ENCODE peak calls at places on chromosomes 7 and 10, in seven cellular contexts. One of them, this sample, is unnamed.

GRCh38 chr10:75208177-75208576 is 2.4 kb upstream of the VDAC2 start:
- DNase-seq in HepG2: no peak
- DNase-seq in H1: no peak
- DNase-seq in T47D: no peak
- DNase-seq in HCT116: no peak
- DNase-seq in SK-N-SH: no peak
- DNase-seq in GM12878: no peak
- DNase-seq in this sample: peak

GRCh38 chr7:33754933-33755928 is 150.1 kb upstream of the BMPER start:
- DNase-seq in SK-N-SH: peak
- DNase-seq in H1: no peak
- DNase-seq in GM12878: no peak
- DNase-seq in HCT116: no peak
- DNase-seq in T47D: no peak
- DNase-seq in HepG2: no peak
- DNase-seq in this sample: no peak

GRCh38 chr7:140621326-140622035 is 19.1 kb downstream of the DENND2A start:
- DNase-seq in HepG2: no peak
- DNase-seq in HCT116: no peak
- DNase-seq in SK-N-SH: no peak
- DNase-seq in GM12878: no peak
- DNase-seq in H1: no peak
- DNase-seq in T47D: no peak
- DNase-seq in this sample: no peak

GRCh38 chr10:116444527-116445142 is 17.0 kb downstream of the PNLIPRP3 start:
- DNase-seq in H1: no peak
- DNase-seq in T47D: peak
- DNase-seq in GM12878: peak
- DNase-seq in HepG2: peak
- DNase-seq in SK-N-SH: peak
- DNase-seq in HCT116: peak
- DNase-seq in this sample: peak

GRCh38 chr10:126468876-126469643 is 80.8 kb upstream of the ADAM12 start:
- DNase-seq in HCT116: no peak
- DNase-seq in HepG2: no peak
- DNase-seq in H1: no peak
- DNase-seq in SK-N-SH: no peak
- DNase-seq in T47D: no peak
- DNase-seq in GM12878: no peak
- DNase-seq in this sample: no peak

GRCh38 chr10:44864042-44864436 is 47.1 kb upstream of the TMEM72 start:
- DNase-seq in SK-N-SH: no peak
- DNase-seq in HCT116: no peak
- DNase-seq in HepG2: no peak
- DNase-seq in H1: peak
- DNase-seq in GM12878: no peak
- DNase-seq in T47D: peak
- DNase-seq in this sample: no peak

GRCh38 chr10:49613882-49614241 is at the start of gene CHAT:
- DNase-seq in SK-N-SH: no peak
- DNase-seq in T47D: no peak
- DNase-seq in GM12878: no peak
- DNase-seq in HCT116: no peak
- DNase-seq in H1: peak
- DNase-seq in HepG2: no peak
- DNase-seq in this sample: no peak

GRCh38 chr7:47269466-47269836 is 312.5 kb downstream of the TNS3 start:
- DNase-seq in GM12878: no peak
- DNase-seq in T47D: no peak
- DNase-seq in SK-N-SH: no peak
- DNase-seq in H1: no peak
- DNase-seq in HCT116: no peak
- DNase-seq in HepG2: no peak
- DNase-seq in this sample: no peak

GRCh38 chr7:30147223-30147622 is 12.4 kb downstream of the MTURN start:
- DNase-seq in HCT116: no peak
- DNase-seq in HepG2: no peak
- DNase-seq in GM12878: no peak
- DNase-seq in H1: no peak
- DNase-seq in T47D: no peak
- DNase-seq in SK-N-SH: no peak
- DNase-seq in this sample: no peak

GRCh38 chr10:23201837-23202236 is 9.7 kb downstream of the PTF1A start:
- DNase-seq in T47D: no peak
- DNase-seq in HepG2: no peak
- DNase-seq in H1: no peak
- DNase-seq in HCT116: no peak
- DNase-seq in SK-N-SH: no peak
- DNase-seq in GM12878: no peak
- DNase-seq in this sample: no peak

GRCh38 chr7:156496491-156497264 is 143.9 kb upstream of the RNF32 start:
- DNase-seq in T47D: no peak
- DNase-seq in HepG2: peak
- DNase-seq in H1: no peak
- DNase-seq in GM12878: no peak
- DNase-seq in SK-N-SH: no peak
- DNase-seq in HCT116: no peak
- DNase-seq in this sample: no peak

GRCh38 chr7:83326223-83326622 is 163.5 kb upstream of the PCLO start:
- DNase-seq in HepG2: no peak
- DNase-seq in SK-N-SH: no peak
- DNase-seq in GM12878: no peak
- DNase-seq in H1: no peak
- DNase-seq in T47D: no peak
- DNase-seq in HCT116: no peak
- DNase-seq in this sample: no peak

GRCh38 chr7:1055084-1055450 is 10.7 kb downstream of the GPR146 start:
- DNase-seq in SK-N-SH: peak
- DNase-seq in HCT116: no peak
- DNase-seq in HepG2: no peak
- DNase-seq in H1: no peak
- DNase-seq in T47D: no peak
- DNase-seq in GM12878: no peak
- DNase-seq in this sample: peak

GRCh38 chr10:49619613-49620012 is 5.8 kb downstream of the CHAT start:
- DNase-seq in GM12878: no peak
- DNase-seq in T47D: no peak
- DNase-seq in H1: no peak
- DNase-seq in HCT116: no peak
- DNase-seq in SK-N-SH: no peak
- DNase-seq in HepG2: no peak
- DNase-seq in this sample: peak

GRCh38 chr7:143147070-143147469 is 15.2 kb downstream of the PIP start:
- DNase-seq in T47D: peak
- DNase-seq in HCT116: no peak
- DNase-seq in GM12878: no peak
- DNase-seq in H1: no peak
- DNase-seq in HepG2: no peak
- DNase-seq in SK-N-SH: no peak
- DNase-seq in this sample: no peak

GRCh38 chr7:30804078-30804661 is 33.0 kb downstream of the MINDY4 start:
- DNase-seq in GM12878: no peak
- DNase-seq in HepG2: no peak
- DNase-seq in H1: no peak
- DNase-seq in SK-N-SH: no peak
- DNase-seq in HCT116: no peak
- DNase-seq in T47D: peak
- DNase-seq in this sample: no peak

GRCh38 chr7:65233409-65234034 is 140.1 kb upstream of the ZNF92 start:
- DNase-seq in T47D: no peak
- DNase-seq in H1: no peak
- DNase-seq in HepG2: no peak
- DNase-seq in SK-N-SH: no peak
- DNase-seq in GM12878: no peak
- DNase-seq in HCT116: no peak
- DNase-seq in this sample: no peak

GRCh38 chr7:100583132-100584045 is 2.5 kb downstream of the LRCH4 start:
- DNase-seq in HepG2: no peak
- DNase-seq in T47D: peak
- DNase-seq in SK-N-SH: no peak
- DNase-seq in H1: no peak
- DNase-seq in HCT116: no peak
- DNase-seq in GM12878: peak
- DNase-seq in this sample: no peak

GRCh38 chr7:83365746-83366145 is 203.1 kb upstream of the PCLO start:
- DNase-seq in GM12878: no peak
- DNase-seq in HepG2: no peak
- DNase-seq in H1: no peak
- DNase-seq in T47D: no peak
- DNase-seq in HCT116: no peak
- DNase-seq in SK-N-SH: peak
- DNase-seq in this sample: no peak

GRCh38 chr10:26698909-26699308 is 1.4 kb downstream of the PDSS1 start:
- DNase-seq in GM12878: no peak
- DNase-seq in HepG2: no peak
- DNase-seq in SK-N-SH: no peak
- DNase-seq in HCT116: no peak
- DNase-seq in H1: no peak
- DNase-seq in T47D: no peak
- DNase-seq in this sample: no peak

GRCh38 chr7:2152646-2153045 is 80.1 kb downstream of the MAD1L1 start:
- DNase-seq in GM12878: no peak
- DNase-seq in H1: no peak
- DNase-seq in SK-N-SH: no peak
- DNase-seq in T47D: no peak
- DNase-seq in HCT116: no peak
- DNase-seq in HepG2: no peak
- DNase-seq in this sample: no peak

GRCh38 chr7:132548489-132549078 is 27.7 kb downstream of the PLXNA4 start:
- DNase-seq in GM12878: no peak
- DNase-seq in HCT116: no peak
- DNase-seq in HepG2: no peak
- DNase-seq in T47D: no peak
- DNase-seq in SK-N-SH: no peak
- DNase-seq in H1: no peak
- DNase-seq in this sample: no peak

GRCh38 chr7:131459256-131459655 is 97.2 kb downstream of the PODXL start:
- DNase-seq in HCT116: peak
- DNase-seq in HepG2: no peak
- DNase-seq in GM12878: no peak
- DNase-seq in H1: no peak
- DNase-seq in T47D: no peak
- DNase-seq in SK-N-SH: no peak
- DNase-seq in this sample: no peak

GRCh38 chr10:69631566-69631965 is 1.5 kb downstream of the FAM241B start:
- DNase-seq in HCT116: no peak
- DNase-seq in T47D: no peak
- DNase-seq in GM12878: no peak
- DNase-seq in HepG2: no peak
- DNase-seq in H1: peak
- DNase-seq in SK-N-SH: no peak
- DNase-seq in this sample: no peak

DNA sequence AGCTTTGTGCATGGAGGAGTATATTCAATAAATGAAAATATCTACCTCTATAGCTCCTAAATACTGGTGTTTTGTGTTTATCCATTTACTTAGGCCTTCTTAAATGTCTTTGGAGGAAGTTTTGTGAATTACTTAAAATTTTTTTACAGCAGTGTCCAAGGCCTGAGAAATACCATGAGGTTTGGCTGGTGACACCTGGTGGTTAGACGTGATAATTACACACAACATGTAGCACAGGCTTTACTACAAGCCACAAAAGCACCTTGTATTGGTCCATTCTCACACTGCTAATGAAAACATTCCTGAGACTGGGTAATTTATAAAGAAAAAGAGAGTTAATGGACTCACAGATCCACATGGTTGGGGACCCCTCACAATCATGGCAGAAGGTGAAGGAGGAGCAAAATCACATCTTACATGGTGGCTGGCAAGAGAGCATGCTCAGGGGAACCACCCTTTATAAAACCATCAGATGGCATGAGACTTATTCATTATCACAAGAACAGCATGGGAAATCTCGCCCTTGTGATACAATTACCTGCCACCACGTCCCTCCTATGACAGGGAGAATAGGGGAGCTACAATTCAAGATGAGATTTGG is 20.6 kb downstream of the HYAL4 start:
- DNase-seq in T47D: peak
- DNase-seq in SK-N-SH: peak
- DNase-seq in GM12878: peak
- DNase-seq in HepG2: peak
- DNase-seq in H1: no peak
- DNase-seq in HCT116: peak
- DNase-seq in this sample: peak
- TF ChIP-seq JUND in T47D: no peak
- TF ChIP-seq JUND in SK-N-SH: no peak
- TF ChIP-seq JUND in GM12878: no peak
- TF ChIP-seq JUND in HepG2: no peak
- TF ChIP-seq JUND in H1: no peak
- TF ChIP-seq JUND in HCT116: no peak
- TF ChIP-seq JUND in this sample: no peak

GRCh38 chr10:46296629-46297275 is 10.0 kb downstream of the ANTXRL start:
- DNase-seq in SK-N-SH: no peak
- DNase-seq in GM12878: no peak
- DNase-seq in H1: peak
- DNase-seq in HCT116: no peak
- DNase-seq in HepG2: no peak
- DNase-seq in T47D: no peak
- DNase-seq in this sample: no peak

GRCh38 chr10:46299267-46299530 is 12.4 kb downstream of the ANTXRL start:
- DNase-seq in GM12878: no peak
- DNase-seq in HCT116: no peak
- DNase-seq in SK-N-SH: no peak
- DNase-seq in H1: no peak
- DNase-seq in HepG2: no peak
- DNase-seq in T47D: no peak
- DNase-seq in this sample: no peak

GRCh38 chr10:46298346-46299266 is 11.8 kb downstream of the ANTXRL start:
- DNase-seq in GM12878: no peak
- DNase-seq in H1: peak
- DNase-seq in T47D: no peak
- DNase-seq in SK-N-SH: no peak
- DNase-seq in HepG2: no peak
- DNase-seq in HCT116: no peak
- DNase-seq in this sample: no peak

GRCh38 chr10:46299531-46300366 is 13.0 kb downstream of the ANTXRL start:
- DNase-seq in SK-N-SH: no peak
- DNase-seq in H1: peak
- DNase-seq in T47D: no peak
- DNase-seq in GM12878: no peak
- DNase-seq in HCT116: no peak
- DNase-seq in HepG2: no peak
- DNase-seq in this sample: no peak

GRCh38 chr10:46297406-46298204 is 10.8 kb downstream of the ANTXRL start:
- DNase-seq in T47D: no peak
- DNase-seq in GM12878: no peak
- DNase-seq in HCT116: no peak
- DNase-seq in HepG2: no peak
- DNase-seq in SK-N-SH: no peak
- DNase-seq in H1: peak
- DNase-seq in this sample: no peak
- TF ChIP-seq JUND in T47D: no peak
- TF ChIP-seq JUND in GM12878: no peak
- TF ChIP-seq JUND in HCT116: no peak
- TF ChIP-seq JUND in HepG2: no peak
- TF ChIP-seq JUND in SK-N-SH: no peak
- TF ChIP-seq JUND in H1: no peak
- TF ChIP-seq JUND in this sample: no peak

GRCh38 chr7:98165827-98166667 is 45.2 kb upstream of the BHLHA15 start:
- DNase-seq in T47D: peak
- DNase-seq in SK-N-SH: peak
- DNase-seq in GM12878: no peak
- DNase-seq in H1: peak
- DNase-seq in HCT116: peak
- DNase-seq in HepG2: peak
- DNase-seq in this sample: no peak
- TF ChIP-seq JUND in T47D: no peak
- TF ChIP-seq JUND in SK-N-SH: no peak
- TF ChIP-seq JUND in GM12878: no peak
- TF ChIP-seq JUND in H1: no peak
- TF ChIP-seq JUND in HCT116: no peak
- TF ChIP-seq JUND in HepG2: no peak
- TF ChIP-seq JUND in this sample: no peak

GRCh38 chr7:108063520-108063933 is 60.6 kb upstream of the LAMB1 start:
- DNase-seq in H1: no peak
- DNase-seq in HCT116: no peak
- DNase-seq in GM12878: peak
- DNase-seq in SK-N-SH: no peak
- DNase-seq in T47D: no peak
- DNase-seq in HepG2: peak
- DNase-seq in this sample: no peak
- TF ChIP-seq JUND in H1: no peak
- TF ChIP-seq JUND in HCT116: no peak
- TF ChIP-seq JUND in GM12878: no peak
- TF ChIP-seq JUND in SK-N-SH: no peak
- TF ChIP-seq JUND in T47D: no peak
- TF ChIP-seq JUND in HepG2: no peak
- TF ChIP-seq JUND in this sample: no peak

This sample was measured in K562.